ENCODE peak calls at places on chromosomes 13 and 19, in four cellular contexts. One of them, this sample, is unnamed.

GRCh38 chr19:35549174-35549788 is 3.9 kb downstream of the TMEM147 start:
- DNase-seq in A549: peak; percentile 96
- DNase-seq in HepG2: peak; percentile 76
- DNase-seq in esophagus muscularis mucosa: no peak
- DNase-seq in this sample: no peak

GRCh38 chr13:42392706-42393572 is 121.0 kb downstream of the AKAP11 start:
- DNase-seq in A549: no peak
- DNase-seq in HepG2: no peak
- DNase-seq in esophagus muscularis mucosa: no peak
- DNase-seq in this sample: no peak

GRCh38 chr13:32538234-32538620 is 368 bp downstream of the N4BP2L2 start:
- DNase-seq in A549: peak; percentile 8
- DNase-seq in HepG2: peak; percentile 76
- DNase-seq in esophagus muscularis mucosa: no peak
- DNase-seq in this sample: peak; percentile 66

GRCh38 chr19:18541992-18542935 is 1.1 kb downstream of the FKBP8 start:
- DNase-seq in A549: no peak
- DNase-seq in HepG2: no peak
- DNase-seq in esophagus muscularis mucosa: no peak
- DNase-seq in this sample: no peak

GRCh38 chr19:6744381-6745288 is 5.2 kb downstream of the TRIP10 start:
- DNase-seq in A549: peak; percentile 86
- DNase-seq in HepG2: no peak
- DNase-seq in esophagus muscularis mucosa: peak; percentile 94
- DNase-seq in this sample: peak; percentile 95

GRCh38 chr13:105721056-105721455 is 814.4 kb downstream of the EFNB2 start:
- DNase-seq in A549: no peak
- DNase-seq in HepG2: no peak
- DNase-seq in esophagus muscularis mucosa: no peak
- DNase-seq in this sample: no peak

GRCh38 chr19:33905937-33906577 is 109.4 kb downstream of the KCTD15 start:
- DNase-seq in A549: peak; percentile 52
- DNase-seq in HepG2: no peak
- DNase-seq in esophagus muscularis mucosa: no peak
- DNase-seq in this sample: peak; percentile 86

GRCh38 chr19:3969435-3970312 is 1.2 kb downstream of the DAPK3 start:
- DNase-seq in A549: peak; percentile 46
- DNase-seq in HepG2: peak; percentile 54
- DNase-seq in esophagus muscularis mucosa: no peak
- DNase-seq in this sample: no peak

GRCh38 chr13:45108716-45109706 is 11.3 kb upstream of the GTF2F2 start:
- DNase-seq in A549: no peak
- DNase-seq in HepG2: no peak
- DNase-seq in esophagus muscularis mucosa: no peak
- DNase-seq in this sample: no peak

GRCh38 chr13:37615271-37615670 is 16.7 kb upstream of the POSTN start:
- DNase-seq in A549: no peak
- DNase-seq in HepG2: no peak
- DNase-seq in esophagus muscularis mucosa: no peak
- DNase-seq in this sample: no peak

GRCh38 chr13:34883381-34883780 is 58.7 kb upstream of the NBEA start:
- DNase-seq in A549: no peak
- DNase-seq in HepG2: no peak
- DNase-seq in esophagus muscularis mucosa: no peak
- DNase-seq in this sample: no peak

GRCh38 chr19:5903502-5904301 is at the start of gene NDUFA11:
- DNase-seq in A549: peak; percentile 83
- DNase-seq in HepG2: peak; percentile 88
- DNase-seq in esophagus muscularis mucosa: peak; percentile 100
- DNase-seq in this sample: peak; percentile 100

GRCh38 chr13:49681837-49682236 is 9.4 kb downstream of the EBPL start:
- DNase-seq in A549: no peak
- DNase-seq in HepG2: no peak
- DNase-seq in esophagus muscularis mucosa: no peak
- DNase-seq in this sample: no peak

GRCh38 chr19:36093146-36093662 is 17.7 kb upstream of the OVOL3 start:
- DNase-seq in A549: no peak
- DNase-seq in HepG2: no peak
- DNase-seq in esophagus muscularis mucosa: no peak
- DNase-seq in this sample: no peak

GRCh38 chr13:44972956-44973581 is 16.2 kb downstream of the NUFIP1 start:
- DNase-seq in A549: peak; percentile 15
- DNase-seq in HepG2: peak; percentile 36
- DNase-seq in esophagus muscularis mucosa: no peak
- DNase-seq in this sample: no peak

GRCh38 chr13:112985803-112986408 is 16.9 kb downstream of the MCF2L start:
- DNase-seq in A549: no peak
- DNase-seq in HepG2: no peak
- DNase-seq in esophagus muscularis mucosa: no peak
- DNase-seq in this sample: no peak

GRCh38 chr19:39448271-39448670 is 2.9 kb downstream of the SUPT5H start:
- DNase-seq in A549: no peak
- DNase-seq in HepG2: no peak
- DNase-seq in esophagus muscularis mucosa: no peak
- DNase-seq in this sample: no peak

GRCh38 chr19:29421186-29421525 is 104.6 kb upstream of the VSTM2B start:
- DNase-seq in A549: no peak
- DNase-seq in HepG2: no peak
- DNase-seq in esophagus muscularis mucosa: no peak
- DNase-seq in this sample: no peak

GRCh38 chr13:109100705-109101104 is 471.3 kb downstream of the MYO16 start:
- DNase-seq in A549: no peak
- DNase-seq in HepG2: no peak
- DNase-seq in esophagus muscularis mucosa: no peak
- DNase-seq in this sample: no peak

GRCh38 chr13:77298403-77298802 is 28.5 kb downstream of the MYCBP2 start:
- DNase-seq in A549: no peak
- DNase-seq in HepG2: no peak
- DNase-seq in esophagus muscularis mucosa: no peak
- DNase-seq in this sample: no peak

GRCh38 chr13:26867451-26868067 is 107.0 kb upstream of the GPR12 start:
- DNase-seq in A549: peak; percentile 5
- DNase-seq in HepG2: no peak
- DNase-seq in esophagus muscularis mucosa: no peak
- DNase-seq in this sample: no peak

GRCh38 chr13:49086711-49087110 is 111.0 kb downstream of the FNDC3A start:
- DNase-seq in A549: no peak
- DNase-seq in HepG2: no peak
- DNase-seq in esophagus muscularis mucosa: no peak
- DNase-seq in this sample: no peak

GRCh38 chr13:92804346-92804745 is 422.3 kb upstream of the GPC6 start:
- DNase-seq in A549: no peak
- DNase-seq in HepG2: no peak
- DNase-seq in esophagus muscularis mucosa: no peak
- DNase-seq in this sample: no peak

GRCh38 chr13:35722438-35723060 is 246.1 kb upstream of the MAB21L1 start:
- DNase-seq in A549: no peak
- DNase-seq in HepG2: no peak
- DNase-seq in esophagus muscularis mucosa: no peak
- DNase-seq in this sample: no peak

GRCh38 chr13:70842062-70842644 is 733.9 kb upstream of the KLHL1 start:
- DNase-seq in A549: no peak
- DNase-seq in HepG2: no peak
- DNase-seq in esophagus muscularis mucosa: no peak
- DNase-seq in this sample: no peak

GRCh38 chr19:3151563-3152430 is 16.0 kb downstream of the GNA15 start:
- DNase-seq in A549: no peak
- DNase-seq in HepG2: no peak
- DNase-seq in esophagus muscularis mucosa: no peak
- DNase-seq in this sample: no peak

GRCh38 chr19:19155495-19156219 is 14.4 kb downstream of the MEF2B start:
- DNase-seq in A549: no peak
- DNase-seq in HepG2: no peak
- DNase-seq in esophagus muscularis mucosa: no peak
- DNase-seq in this sample: no peak

GRCh38 chr13:61276401-61276800 is 139.2 kb downstream of the PCDH20 start:
- DNase-seq in A549: no peak
- DNase-seq in HepG2: no peak
- DNase-seq in esophagus muscularis mucosa: no peak
- DNase-seq in this sample: no peak

DNA sequence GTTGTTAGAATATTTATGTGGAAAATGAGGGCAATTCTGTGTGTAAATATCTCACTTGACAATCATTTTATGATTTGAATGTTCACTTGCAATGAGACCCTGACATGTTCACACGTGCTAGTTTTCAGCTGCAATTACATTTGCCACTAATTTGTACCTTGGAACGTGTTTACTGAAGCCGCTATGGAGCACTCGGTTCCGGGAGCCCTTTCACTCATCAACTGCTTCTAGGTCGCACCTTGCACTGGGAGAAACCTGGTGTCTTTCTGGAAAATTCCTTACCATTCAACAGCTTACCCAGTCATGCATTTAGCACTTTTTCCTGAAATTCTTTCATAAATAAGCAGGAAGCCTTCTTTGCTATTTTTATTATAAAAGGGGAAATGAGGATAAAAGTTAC is 229.6 kb downstream of the ZIC5 start:
- DNase-seq in A549: no peak
- DNase-seq in HepG2: no peak
- DNase-seq in esophagus muscularis mucosa: no peak
- DNase-seq in this sample: no peak
- TF ChIP-seq EP300 in A549: no peak
- TF ChIP-seq EP300 in HepG2: no peak
- TF ChIP-seq EP300 in esophagus muscularis mucosa: no peak
- TF ChIP-seq EP300 in this sample: no peak

DNA sequence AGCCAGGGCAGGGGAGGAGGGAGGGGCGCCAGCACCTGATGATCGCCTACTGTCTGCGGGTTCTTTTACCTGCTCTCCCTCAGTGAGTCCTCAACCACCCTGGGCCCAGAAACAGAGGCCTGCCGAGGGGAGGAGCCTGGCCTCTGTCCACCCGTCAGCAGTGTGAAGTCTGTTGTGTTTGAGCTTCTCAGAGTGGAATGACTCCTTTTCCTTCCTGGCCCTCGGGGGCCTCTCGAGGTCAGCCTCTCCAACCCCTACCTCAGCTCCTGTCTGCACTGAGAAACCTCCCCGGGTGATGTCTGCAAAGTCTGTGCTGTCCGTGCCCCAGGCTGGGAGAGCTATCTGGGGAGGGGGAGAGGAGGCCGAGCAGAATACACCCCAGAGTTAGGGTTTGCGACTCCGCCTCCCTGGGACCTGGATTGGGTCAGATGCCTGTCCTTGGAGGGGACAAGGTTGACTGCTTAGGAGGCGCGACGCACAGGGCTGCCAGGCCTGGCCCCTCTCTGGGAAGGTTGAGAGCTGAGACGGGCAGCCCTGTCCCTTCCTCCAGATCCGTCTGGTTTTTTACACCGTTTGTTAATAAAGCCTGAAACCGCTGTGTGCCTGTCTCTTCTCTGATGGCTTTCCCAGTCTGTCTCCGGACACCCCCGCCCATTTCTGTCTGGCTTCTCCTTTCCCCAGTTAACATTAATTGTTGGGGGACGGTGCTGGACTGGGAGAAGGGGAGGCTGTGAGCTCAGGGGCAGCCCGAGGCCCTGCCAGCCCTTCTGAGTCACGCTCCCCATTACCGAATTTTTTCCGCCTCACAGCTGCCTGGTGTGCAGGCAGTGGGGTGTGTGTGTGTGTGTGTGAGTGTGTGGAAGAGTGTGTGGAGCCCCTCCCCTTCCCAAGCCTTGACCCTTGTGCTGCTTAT is 1.0 kb upstream of the SSC5D start:
- DNase-seq in A549: peak; percentile 66
- DNase-seq in HepG2: peak; percentile 23
- DNase-seq in esophagus muscularis mucosa: no peak
- DNase-seq in this sample: peak; percentile 81
- TF ChIP-seq POLR2A in A549: no peak
- TF ChIP-seq POLR2A in HepG2: no peak
- TF ChIP-seq POLR2A in esophagus muscularis mucosa: no peak
- TF ChIP-seq POLR2A in this sample: no peak

DNA sequence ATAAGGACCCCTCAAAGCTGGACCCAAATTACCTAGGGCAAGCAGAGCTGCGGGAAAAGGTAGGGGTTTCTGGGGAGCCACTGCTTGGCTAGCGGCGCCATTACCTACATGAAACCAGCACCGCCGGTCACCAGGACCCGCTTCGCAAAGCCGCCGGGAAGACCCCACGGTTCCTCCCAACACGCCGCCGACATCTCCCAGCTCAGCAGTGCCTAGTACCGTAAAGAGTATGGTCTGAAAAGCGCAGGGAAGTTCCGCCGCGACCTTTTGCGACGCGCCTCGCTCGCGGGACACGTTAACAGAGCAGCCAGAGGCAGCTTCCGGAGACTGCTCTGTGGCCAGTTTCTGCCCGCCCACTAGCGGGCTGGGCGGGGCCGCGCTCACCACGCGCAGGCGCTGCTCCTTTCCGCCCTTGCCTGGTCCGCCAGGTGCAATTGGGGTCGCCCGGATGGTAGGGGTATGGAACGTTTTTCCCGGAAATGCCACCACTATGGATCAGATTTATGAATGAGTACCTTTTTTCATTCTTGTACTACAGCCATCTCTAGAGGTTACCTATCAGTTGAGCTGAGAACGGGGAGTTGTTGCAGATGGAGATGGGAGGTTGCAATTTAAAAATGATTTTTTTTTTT is at the start of gene TGDS:
- DNase-seq in A549: peak; percentile 73
- DNase-seq in HepG2: peak; percentile 87
- DNase-seq in esophagus muscularis mucosa: peak; percentile 96
- DNase-seq in this sample: peak; percentile 88
- TF ChIP-seq EP300 in A549: no peak
- TF ChIP-seq EP300 in HepG2: peak; percentile 24
- TF ChIP-seq EP300 in esophagus muscularis mucosa: no peak
- TF ChIP-seq EP300 in this sample: no peak

DNA sequence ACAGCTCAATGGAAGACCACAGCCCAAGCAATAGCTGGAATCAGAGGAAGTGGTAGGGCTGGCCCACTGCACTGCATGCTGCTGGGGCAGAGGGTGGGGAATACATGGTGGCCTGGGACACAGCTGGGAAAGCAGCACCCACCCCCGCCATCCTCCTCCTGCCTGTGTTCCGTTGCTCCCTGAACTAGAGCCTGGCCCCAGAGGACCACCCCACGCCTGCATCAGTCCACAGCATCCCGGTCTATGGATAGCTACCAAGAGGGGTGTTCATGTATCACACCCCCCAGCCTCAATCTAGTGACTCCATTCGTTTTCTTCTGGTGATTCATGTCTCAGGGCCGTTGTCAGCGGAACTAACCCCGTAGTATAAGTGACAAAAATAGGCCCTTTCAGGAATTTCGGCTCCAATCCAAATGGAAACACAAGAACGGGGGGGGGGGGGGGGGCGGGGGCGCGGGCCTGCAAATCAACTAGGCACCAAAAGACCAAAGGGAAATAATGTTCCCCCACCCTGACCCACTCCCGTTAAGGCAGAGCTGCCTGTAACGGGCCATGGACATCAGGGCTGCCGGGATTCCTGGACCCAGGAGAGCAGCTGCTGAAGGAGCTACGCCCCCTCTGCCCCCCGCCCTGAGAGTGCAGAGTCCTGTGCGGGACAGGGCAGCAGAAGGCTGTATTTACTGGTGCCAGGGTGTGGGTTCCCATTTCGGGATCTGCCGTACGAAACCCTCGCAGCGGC is 18.9 kb upstream of the EPHX3 start:
- DNase-seq in A549: no peak
- DNase-seq in HepG2: no peak
- DNase-seq in esophagus muscularis mucosa: no peak
- DNase-seq in this sample: no peak
- TF ChIP-seq POLR2A in A549: no peak
- TF ChIP-seq POLR2A in HepG2: no peak
- TF ChIP-seq POLR2A in esophagus muscularis mucosa: no peak
- TF ChIP-seq POLR2A in this sample: no peak

GRCh38 chr19:1383311-1384084 is at the start of gene NDUFS7:
- DNase-seq in A549: peak; percentile 47
- DNase-seq in HepG2: peak; percentile 76
- DNase-seq in esophagus muscularis mucosa: peak; percentile 98
- DNase-seq in this sample: peak; percentile 95
- TF ChIP-seq EP300 in A549: no peak
- TF ChIP-seq EP300 in HepG2: peak; percentile 57
- TF ChIP-seq EP300 in esophagus muscularis mucosa: no peak
- TF ChIP-seq EP300 in this sample: no peak

GRCh38 chr19:40798223-40798996 is 581 bp upstream of the EGLN2 start:
- DNase-seq in A549: peak; percentile 99
- DNase-seq in HepG2: peak; percentile 99
- DNase-seq in esophagus muscularis mucosa: peak; percentile 100
- DNase-seq in this sample: peak; percentile 100
- TF ChIP-seq POLR2A in A549: peak; percentile 23
- TF ChIP-seq POLR2A in HepG2: peak; percentile 94
- TF ChIP-seq POLR2A in esophagus muscularis mucosa: no peak
- TF ChIP-seq POLR2A in this sample: peak; percentile 56